ENCODE peak calls at places on chromosomes 11 and 22, in seven cellular contexts. One of them, this sample, is unnamed.

GRCh38 chr11:127471662-127472061 is 471.1 kb upstream of the KIRREL3 start:
- DNase-seq in GM23248: peak
- DNase-seq in fibroblast of lung: no peak
- DNase-seq in H9: no peak
- DNase-seq in K562: no peak
- DNase-seq in neuronal stem cell: no peak
- DNase-seq in keratinocyte: no peak
- DNase-seq in this sample: no peak

GRCh38 chr22:49202226-49202625 is 625.4 kb downstream of the BRD1 start:
- DNase-seq in keratinocyte: no peak
- DNase-seq in neuronal stem cell: no peak
- DNase-seq in K562: no peak
- DNase-seq in GM23248: no peak
- DNase-seq in fibroblast of lung: no peak
- DNase-seq in H9: peak
- DNase-seq in this sample: no peak

GRCh38 chr11:5174934-5175333 is 20.4 kb upstream of the OR52A1 start:
- DNase-seq in keratinocyte: no peak
- DNase-seq in neuronal stem cell: no peak
- DNase-seq in K562: no peak
- DNase-seq in H9: no peak
- DNase-seq in GM23248: no peak
- DNase-seq in fibroblast of lung: no peak
- DNase-seq in this sample: no peak

GRCh38 chr11:7637447-7638157 is 35.7 kb downstream of the CYB5R2 start:
- DNase-seq in keratinocyte: peak
- DNase-seq in neuronal stem cell: no peak
- DNase-seq in GM23248: peak
- DNase-seq in K562: no peak
- DNase-seq in fibroblast of lung: peak
- DNase-seq in H9: no peak
- DNase-seq in this sample: peak

GRCh38 chr22:42277988-42278776 is 7.7 kb upstream of the TCF20 start:
- DNase-seq in fibroblast of lung: no peak
- DNase-seq in neuronal stem cell: no peak
- DNase-seq in H9: no peak
- DNase-seq in keratinocyte: no peak
- DNase-seq in GM23248: no peak
- DNase-seq in K562: no peak
- DNase-seq in this sample: no peak

GRCh38 chr11:2691991-2692841 is 7.6 kb downstream of the KCNQ1OT1 start:
- DNase-seq in neuronal stem cell: no peak
- DNase-seq in GM23248: no peak
- DNase-seq in fibroblast of lung: no peak
- DNase-seq in keratinocyte: no peak
- DNase-seq in K562: no peak
- DNase-seq in H9: peak
- DNase-seq in this sample: peak

GRCh38 chr11:72814831-72815618 is 814 bp downstream of the ATG16L2 start:
- DNase-seq in fibroblast of lung: peak
- DNase-seq in GM23248: peak
- DNase-seq in keratinocyte: no peak
- DNase-seq in K562: peak
- DNase-seq in neuronal stem cell: no peak
- DNase-seq in H9: peak
- DNase-seq in this sample: peak

GRCh38 chr11:72189448-72190250 is 2.3 kb upstream of the FOLR1 start:
- DNase-seq in keratinocyte: no peak
- DNase-seq in GM23248: no peak
- DNase-seq in neuronal stem cell: no peak
- DNase-seq in H9: no peak
- DNase-seq in fibroblast of lung: peak
- DNase-seq in K562: no peak
- DNase-seq in this sample: no peak

GRCh38 chr11:10376061-10376460 is 71.2 kb downstream of the ADM start:
- DNase-seq in neuronal stem cell: no peak
- DNase-seq in GM23248: no peak
- DNase-seq in K562: no peak
- DNase-seq in H9: no peak
- DNase-seq in keratinocyte: no peak
- DNase-seq in fibroblast of lung: peak
- DNase-seq in this sample: no peak

GRCh38 chr22:50169774-50170341 is 673 bp upstream of the PANX2 start:
- DNase-seq in K562: peak
- DNase-seq in fibroblast of lung: peak
- DNase-seq in GM23248: peak
- DNase-seq in keratinocyte: no peak
- DNase-seq in H9: no peak
- DNase-seq in neuronal stem cell: no peak
- DNase-seq in this sample: peak

GRCh38 chr22:39719559-39720450 is 149.3 kb downstream of the CACNA1I start:
- DNase-seq in H9: no peak
- DNase-seq in keratinocyte: no peak
- DNase-seq in K562: no peak
- DNase-seq in neuronal stem cell: no peak
- DNase-seq in GM23248: no peak
- DNase-seq in fibroblast of lung: no peak
- DNase-seq in this sample: no peak

GRCh38 chr11:74232316-74232950 is 61.3 kb downstream of the PPME1 start:
- DNase-seq in H9: no peak
- DNase-seq in neuronal stem cell: no peak
- DNase-seq in fibroblast of lung: no peak
- DNase-seq in K562: no peak
- DNase-seq in keratinocyte: no peak
- DNase-seq in GM23248: no peak
- DNase-seq in this sample: no peak

GRCh38 chr11:33670250-33671011 is 30.2 kb downstream of the C11orf91 start:
- DNase-seq in H9: no peak
- DNase-seq in neuronal stem cell: no peak
- DNase-seq in keratinocyte: no peak
- DNase-seq in fibroblast of lung: peak
- DNase-seq in GM23248: peak
- DNase-seq in K562: no peak
- DNase-seq in this sample: peak

GRCh38 chr11:26442131-26442530 is 110.2 kb downstream of the ANO3 start:
- DNase-seq in keratinocyte: no peak
- DNase-seq in H9: no peak
- DNase-seq in GM23248: peak
- DNase-seq in neuronal stem cell: no peak
- DNase-seq in K562: no peak
- DNase-seq in fibroblast of lung: peak
- DNase-seq in this sample: peak

GRCh38 chr11:30210357-30210756 is 20.5 kb upstream of the FSHB start:
- DNase-seq in neuronal stem cell: no peak
- DNase-seq in GM23248: no peak
- DNase-seq in keratinocyte: no peak
- DNase-seq in fibroblast of lung: no peak
- DNase-seq in K562: no peak
- DNase-seq in H9: no peak
- DNase-seq in this sample: no peak

GRCh38 chr22:23229646-23230045 is 49.3 kb downstream of the BCR start:
- DNase-seq in fibroblast of lung: no peak
- DNase-seq in neuronal stem cell: no peak
- DNase-seq in keratinocyte: no peak
- DNase-seq in GM23248: no peak
- DNase-seq in K562: peak
- DNase-seq in H9: no peak
- DNase-seq in this sample: no peak
- H3K9ac ChIP-seq in fibroblast of lung: no peak
- H3K9ac ChIP-seq in neuronal stem cell: no peak
- H3K9ac ChIP-seq in keratinocyte: no peak
- H3K9ac ChIP-seq in GM23248: no peak
- H3K9ac ChIP-seq in K562: no peak
- H3K9ac ChIP-seq in H9: no peak
- H3K9ac ChIP-seq in this sample: no peak

GRCh38 chr11:119481021-119481666 is 58.2 kb upstream of the THY1 start:
- DNase-seq in neuronal stem cell: peak
- DNase-seq in keratinocyte: peak
- DNase-seq in GM23248: peak
- DNase-seq in H9: peak
- DNase-seq in fibroblast of lung: peak
- DNase-seq in K562: peak
- DNase-seq in this sample: peak
- H2AFZ ChIP-seq in neuronal stem cell: peak
- H2AFZ ChIP-seq in keratinocyte: no peak
- H2AFZ ChIP-seq in GM23248: no peak
- H2AFZ ChIP-seq in H9: no peak
- H2AFZ ChIP-seq in fibroblast of lung: no peak
- H2AFZ ChIP-seq in K562: no peak
- H2AFZ ChIP-seq in this sample: no peak

GRCh38 chr11:12161603-12162350 is 51.4 kb downstream of the MICAL2 start:
- DNase-seq in K562: no peak
- DNase-seq in GM23248: no peak
- DNase-seq in neuronal stem cell: no peak
- DNase-seq in keratinocyte: no peak
- DNase-seq in fibroblast of lung: no peak
- DNase-seq in H9: no peak
- DNase-seq in this sample: no peak

GRCh38 chr11:12161137-12161536 is 50.7 kb downstream of the MICAL2 start:
- DNase-seq in H9: no peak
- DNase-seq in keratinocyte: no peak
- DNase-seq in GM23248: no peak
- DNase-seq in neuronal stem cell: no peak
- DNase-seq in K562: no peak
- DNase-seq in fibroblast of lung: no peak
- DNase-seq in this sample: no peak

GRCh38 chr11:12160231-12160630 is 49.8 kb downstream of the MICAL2 start:
- DNase-seq in fibroblast of lung: no peak
- DNase-seq in GM23248: no peak
- DNase-seq in H9: no peak
- DNase-seq in K562: no peak
- DNase-seq in keratinocyte: no peak
- DNase-seq in neuronal stem cell: no peak
- DNase-seq in this sample: no peak

GRCh38 chr11:12159351-12160099 is 49.1 kb downstream of the MICAL2 start:
- DNase-seq in GM23248: peak
- DNase-seq in K562: no peak
- DNase-seq in H9: no peak
- DNase-seq in keratinocyte: no peak
- DNase-seq in fibroblast of lung: peak
- DNase-seq in neuronal stem cell: no peak
- DNase-seq in this sample: peak

DNA sequence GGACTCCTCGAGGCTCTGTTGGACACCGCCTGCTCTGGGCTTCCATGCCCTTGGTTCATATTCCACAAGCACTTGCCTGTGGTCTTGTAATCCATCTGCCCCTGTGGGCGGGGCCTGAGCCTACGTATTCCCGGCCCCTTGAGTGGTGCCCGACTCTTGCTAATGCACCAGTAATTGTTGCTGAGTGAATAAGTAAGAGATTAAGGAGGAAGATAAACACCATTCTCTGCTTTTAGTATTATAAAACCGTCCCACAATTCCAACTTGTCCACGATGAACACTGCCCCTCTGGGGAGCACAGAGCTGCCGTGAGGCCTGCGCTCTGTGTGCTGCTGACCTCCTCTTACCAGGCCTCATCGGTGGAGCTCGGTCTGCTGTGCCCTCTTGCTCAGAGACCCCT is 50.3 kb downstream of the MICAL2 start:
- DNase-seq in H9: no peak
- DNase-seq in GM23248: no peak
- DNase-seq in neuronal stem cell: no peak
- DNase-seq in K562: no peak
- DNase-seq in fibroblast of lung: peak
- DNase-seq in keratinocyte: no peak
- DNase-seq in this sample: no peak
- H3K9ac ChIP-seq in H9: no peak
- H3K9ac ChIP-seq in GM23248: peak
- H3K9ac ChIP-seq in neuronal stem cell: no peak
- H3K9ac ChIP-seq in K562: peak
- H3K9ac ChIP-seq in fibroblast of lung: no peak
- H3K9ac ChIP-seq in keratinocyte: no peak
- H3K9ac ChIP-seq in this sample: no peak

GRCh38 chr11:126054882-126055281 is 7.8 kb downstream of the CDON start:
- DNase-seq in H9: no peak
- DNase-seq in neuronal stem cell: no peak
- DNase-seq in GM23248: no peak
- DNase-seq in K562: no peak
- DNase-seq in keratinocyte: no peak
- DNase-seq in fibroblast of lung: no peak
- DNase-seq in this sample: no peak

GRCh38 chr11:126054412-126054811 is 8.3 kb downstream of the CDON start:
- DNase-seq in K562: no peak
- DNase-seq in GM23248: no peak
- DNase-seq in keratinocyte: no peak
- DNase-seq in neuronal stem cell: no peak
- DNase-seq in fibroblast of lung: no peak
- DNase-seq in H9: no peak
- DNase-seq in this sample: no peak

GRCh38 chr11:126051117-126051516 is 11.5 kb downstream of the CDON start:
- DNase-seq in fibroblast of lung: no peak
- DNase-seq in H9: no peak
- DNase-seq in GM23248: no peak
- DNase-seq in K562: no peak
- DNase-seq in neuronal stem cell: no peak
- DNase-seq in keratinocyte: no peak
- DNase-seq in this sample: no peak

GRCh38 chr11:126049159-126049558 is 13.5 kb downstream of the CDON start:
- DNase-seq in GM23248: no peak
- DNase-seq in H9: no peak
- DNase-seq in keratinocyte: no peak
- DNase-seq in fibroblast of lung: no peak
- DNase-seq in neuronal stem cell: no peak
- DNase-seq in K562: no peak
- DNase-seq in this sample: no peak

DNA sequence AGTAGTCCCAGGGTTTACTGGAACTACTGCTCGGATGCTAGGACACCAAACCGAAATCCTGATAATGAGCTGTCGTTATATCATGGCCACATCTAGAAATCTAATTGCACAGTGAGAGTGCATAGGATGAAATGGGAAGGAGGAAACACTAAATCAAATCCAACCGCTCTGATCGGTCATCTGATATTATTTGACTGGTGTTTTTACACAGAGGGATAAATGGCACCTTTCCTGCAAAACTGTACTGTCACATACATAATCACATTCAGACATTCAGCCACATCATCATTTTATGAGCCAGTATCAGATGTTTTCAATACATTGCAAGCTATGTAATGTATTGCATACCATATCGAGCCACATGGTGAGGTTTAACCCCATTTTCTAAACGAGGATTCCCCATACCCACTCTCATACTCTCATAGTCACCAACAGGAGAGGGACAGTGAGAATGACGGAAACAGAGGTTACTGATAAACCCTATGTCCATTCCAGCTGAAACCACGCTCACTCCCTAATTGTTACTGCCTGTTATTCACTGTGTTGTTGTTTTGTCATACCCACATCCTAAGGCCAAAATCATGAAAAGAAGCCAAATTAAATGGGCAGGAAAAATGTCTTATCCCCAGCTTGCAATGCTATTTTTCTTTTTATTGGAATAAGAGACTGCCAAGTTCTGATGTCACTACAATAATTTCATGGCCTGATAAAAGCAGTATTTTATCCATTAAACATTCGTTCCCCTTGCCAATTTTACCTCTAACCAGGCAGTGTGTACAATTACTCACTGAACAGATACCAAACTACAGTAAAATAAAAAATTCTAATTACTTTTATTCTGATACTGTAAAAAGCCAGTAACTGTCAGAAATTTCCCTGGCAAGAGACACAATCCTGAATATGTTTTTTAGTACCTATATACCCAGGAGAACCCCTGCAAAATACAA is 9.1 kb downstream of the CDON start:
- DNase-seq in neuronal stem cell: no peak
- DNase-seq in GM23248: no peak
- DNase-seq in H9: no peak
- DNase-seq in keratinocyte: no peak
- DNase-seq in K562: no peak
- DNase-seq in fibroblast of lung: no peak
- DNase-seq in this sample: peak
- H2AFZ ChIP-seq in neuronal stem cell: no peak
- H2AFZ ChIP-seq in GM23248: no peak
- H2AFZ ChIP-seq in H9: no peak
- H2AFZ ChIP-seq in keratinocyte: no peak
- H2AFZ ChIP-seq in K562: no peak
- H2AFZ ChIP-seq in fibroblast of lung: no peak
- H2AFZ ChIP-seq in this sample: no peak

This sample was measured in PC-3.